ENCODE peak calls at places on chromosomes 16 and 17, in four cellular contexts. J is heart left ventricle, F is neuronal stem cell, K is colonic mucosa. S is an unnamed sample.

GRCh38 chr16:54633943-54634362 is 296.7 kb upstream of the IRX5 start:
- DNase-seq in F (no peak), J (no peak), K (no peak), S (peak; percentile 62)

GRCh38 chr17:40317345-40317873 is 8.4 kb downstream of the RARA start:
- DNase-seq in K (peak; percentile 76), J (peak; percentile 69), F (no peak), S (peak; percentile 69)

GRCh38 chr16:75789237-75789636 is 62.9 kb upstream of the CPHXL start:
- DNase-seq in K (no peak), J (no peak), F (peak; percentile 48), S (no peak)

GRCh38 chr17:65696739-65697394 is 135.4 kb upstream of the AXIN2 start:
- DNase-seq in J (no peak), F (no peak), K (no peak), S (no peak)

GRCh38 chr17:4204676-4205075 is 59.1 kb downstream of the ANKFY1 start:
- DNase-seq in J (peak; percentile 49), K (peak; percentile 35), F (no peak), S (no peak)

GRCh38 chr17:68061512-68062313 is 26.2 kb downstream of the KPNA2 start:
- DNase-seq in J (no peak), K (no peak), F (no peak), S (peak; percentile 48)

GRCh38 chr17:16945513-16946201 is 26.3 kb downstream of the TNFRSF13B start:
- DNase-seq in J (no peak), K (no peak), F (no peak), S (no peak)

GRCh38 chr17:574061-574460 is 140.6 kb downstream of the VPS53 start:
- DNase-seq in F (no peak), J (peak; percentile 81), K (no peak), S (peak; percentile 83)

GRCh38 chr16:28616636-28617035 is 6.8 kb upstream of the SULT1A1 start:
- DNase-seq in J (no peak), K (no peak), F (no peak), S (no peak)

GRCh38 chr17:75047398-75048098 is 523 bp downstream of the KCTD2 start:
- DNase-seq in K (peak; percentile 50), F (peak; percentile 38), J (peak; percentile 48), S (peak; percentile 57)

GRCh38 chr17:30380643-30381419 is 2.1 kb downstream of the CPD start:
- DNase-seq in J (no peak), F (no peak), K (no peak), S (no peak)

GRCh38 chr17:61547113-61547512 is 43.9 kb downstream of the NACA2 start:
- DNase-seq in F (no peak), J (no peak), K (no peak), S (no peak)

GRCh38 chr16:51592013-51592501 is 441.0 kb upstream of the SALL1 start:
- DNase-seq in F (no peak), K (no peak), J (no peak), S (no peak)

GRCh38 chr16:67926181-67926742 is 5.4 kb downstream of the CTRL start:
- DNase-seq in J (no peak), K (no peak), F (no peak), S (peak; percentile 56)

GRCh38 chr16:85391175-85391707 is 221.9 kb upstream of the GSE1 start:
- DNase-seq in F (no peak), J (peak; percentile 14), K (no peak), S (peak; percentile 41)

GRCh38 chr16:85162478-85163277 is 50.4 kb upstream of the CIBAR2 start:
- DNase-seq in F (no peak), K (peak; percentile 41), J (no peak), S (peak; percentile 86)

GRCh38 chr16:68022278-68022727 is 729 bp downstream of the DDX28 start:
- DNase-seq in J (no peak), F (no peak), K (no peak), S (no peak)

GRCh38 chr17:42536372-42537155 is 523 bp downstream of the NAGLU start:
- DNase-seq in K (peak; percentile 90), F (no peak), J (peak; percentile 85), S (peak; percentile 94)

GRCh38 chr16:90077757-90078593 is 844 bp upstream of the PRDM7 start:
- DNase-seq in J (no peak), K (peak; percentile 41), F (no peak), S (no peak)

GRCh38 chr17:73929860-73930430 is 273.5 kb upstream of the RPL38 start:
- DNase-seq in K (no peak), J (no peak), F (no peak), S (no peak)

GRCh38 chr17:44220211-44221071 is 966 bp upstream of the UBTF start:
- DNase-seq in K (peak; percentile 54), F (peak; percentile 43), J (peak; percentile 55), S (peak; percentile 86)

GRCh38 chr16:50653633-50654524 is 27.2 kb downstream of the SNX20 start:
- DNase-seq in K (no peak), F (no peak), J (no peak), S (no peak)

GRCh38 chr16:49621240-49622083 is 234.4 kb downstream of the ZNF423 start:
- DNase-seq in J (no peak), K (no peak), F (no peak), S (no peak)

GRCh38 chr16:50742521-50743150 is 750 bp downstream of the CYLD start:
- DNase-seq in K (peak; percentile 29), F (no peak), J (peak; percentile 37), S (peak; percentile 37)

GRCh38 chr16:30004811-30005242 is 6.0 kb downstream of the DOC2A start:
- DNase-seq in K (no peak), F (no peak), J (no peak), S (no peak)

GRCh38 chr16:84040823-84041391 is 1.7 kb downstream of the SLC38A8 start:
- DNase-seq in K (no peak), J (no peak), F (no peak), S (peak; percentile 36)

GRCh38 chr16:67150833-67151396 is at the start of gene B3GNT9:
- DNase-seq in K (peak; percentile 74), F (no peak), J (peak; percentile 84), S (peak; percentile 94)

GRCh38 chr17:38591759-38592241 is 14.0 kb downstream of the SRCIN1 start:
- DNase-seq in F (no peak), J (no peak), K (no peak), S (no peak)

GRCh38 chr16:12602811-12603698 is 200.6 kb downstream of the CPPED1 start:
- DNase-seq in F (no peak), J (no peak), K (no peak), S (no peak)

GRCh38 chr16:74748710-74749073 is 25.9 kb downstream of the FA2H start:
- DNase-seq in J (no peak), F (no peak), K (no peak), S (no peak)

GRCh38 chr17:6429266-6429665 is 5.7 kb downstream of the AIPL1 start:
- DNase-seq in F (peak; percentile 64), J (no peak), K (no peak), S (no peak)

GRCh38 chr17:47694818-47695663 is 1.1 kb downstream of the TBKBP1 start:
- DNase-seq in J (peak; percentile 82), F (no peak), K (peak; percentile 41), S (peak; percentile 93)

GRCh38 chr16:1178295-1178910 is 25.5 kb downstream of the CACNA1H start:
- DNase-seq in K (no peak), F (no peak), J (no peak), S (no peak)
- H3K27me3 ChIP-seq in K (no peaks in the 10 kb centered on the region), F (no peaks in the 10 kb centered on the region), J (no peaks in the 10 kb centered on the region), S (no peaks in the 10 kb centered on the region)

GRCh38 chr17:63843387-63844292 is 1.2 kb upstream of the SMARCD2 start:
- DNase-seq in K (no peak), F (no peak), J (peak; percentile 57), S (peak; percentile 87)

GRCh38 chr17:63842173-63842539 is 329 bp downstream of the SMARCD2 start:
- DNase-seq in K (peak; percentile 53), J (peak; percentile 46), F (no peak), S (peak; percentile 52)

GRCh38 chr17:63840591-63841349 is 1.7 kb downstream of the SMARCD2 start:
- DNase-seq in K (no peak), J (no peak), F (no peak), S (peak; percentile 79)

GRCh38 chr17:63842540-63843386 is at the start of gene SMARCD2:
- DNase-seq in J (peak; percentile 100), F (peak; percentile 99), K (peak; percentile 99), S (peak; percentile 100)

GRCh38 chr17:63841350-63842172 is 924 bp downstream of the SMARCD2 start:
- DNase-seq in F (peak; percentile 31), K (peak; percentile 70), J (peak; percentile 56), S (peak; percentile 95)
- H3K27ac ChIP-seq in F (peak overlapping the region; percentile 86), K (peak overlapping the region; percentile 92), J (peak overlapping the region; percentile 90), S (peak overlapping the region; percentile 92)

DNA sequence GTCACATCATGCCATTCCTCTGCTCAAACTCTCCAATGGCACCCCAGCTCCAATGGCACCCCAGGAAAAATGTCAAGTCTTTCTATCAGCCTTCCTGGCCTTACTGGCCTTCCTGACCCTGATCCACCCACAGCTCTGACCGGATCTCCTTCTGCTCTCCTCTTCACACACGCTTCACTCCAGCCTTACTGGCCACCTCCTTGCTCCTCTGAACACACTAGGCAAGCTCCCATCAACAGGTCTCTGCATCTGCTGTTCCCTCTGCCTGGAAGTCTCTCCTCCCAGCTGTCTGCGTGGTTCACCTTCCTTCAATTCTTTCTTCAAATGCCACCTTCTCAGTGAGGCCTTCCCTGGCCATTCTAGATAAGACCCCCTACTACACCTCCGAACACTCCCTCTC is 43.4 kb downstream of the MYO1D start:
- DNase-seq in J (no peak), K (no peak), F (no peak), S (no peak)
- H3K9me3 ChIP-seq in J (no peaks in the 10 kb centered on the region), K (no peaks in the 10 kb centered on the region), F (no peaks in the 10 kb centered on the region), S (no peaks in the 10 kb centered on the region)

GRCh38 chr17:77620282-77620681 is 338.2 kb upstream of the TNRC6C start:
- DNase-seq in J (no peak), K (no peak), F (no peak), S (no peak)
- H3K27me3 ChIP-seq in J (no peaks in the 10 kb centered on the region), K (no peaks in the 10 kb centered on the region), F (no peaks in the 10 kb centered on the region), S (no peaks in the 10 kb centered on the region)

GRCh38 chr17:50668838-50669581 is 34.3 kb downstream of the ABCC3 start:
- DNase-seq in F (no peak), K (no peak), J (no peak), S (no peak)
- H3K27ac ChIP-seq in F (no peak overlapping the region), K (no peak overlapping the region), J (no peak overlapping the region), S (no peak overlapping the region)

S was measured in right cardiac atrium.